ENCODE peak calls at places on chromosome 15, in six cellular contexts. B, V, X, K, S and G are unnamed samples.

GRCh38 chr15:49415638-49416037 is 7.4 kb upstream of the FGF7 start:
- DNase-seq in B (no peak), V (no peak), X (no peak), K (no peak), S (peak), G (peak)

GRCh38 chr15:71559098-71559497 is 251.3 kb upstream of the NR2E3 start:
- DNase-seq in B (no peak), V (no peak), X (no peak), K (no peak), S (peak), G (peak)

GRCh38 chr15:63626955-63627354 is 29.8 kb downstream of the FBXL22 start:
- DNase-seq in B (no peak), V (no peak), X (no peak), K (no peak), S (no peak), G (no peak)

GRCh38 chr15:100785181-100786138 is 94.2 kb upstream of the ALDH1A3 start:
- DNase-seq in B (no peak), V (no peak), X (no peak), K (no peak), S (no peak), G (no peak)

GRCh38 chr15:64387562-64388168 is at the start of gene TRIP4:
- DNase-seq in B (peak), V (peak), X (peak), K (peak), S (peak), G (peak)

GRCh38 chr15:91963051-91963450 is 109.5 kb downstream of the SLCO3A1 start:
- DNase-seq in B (no peak), V (no peak), X (peak), K (no peak), S (no peak), G (no peak)

GRCh38 chr15:31360843-31361763 is 34.5 kb downstream of the KLF13 start:
- DNase-seq in B (peak), V (peak), X (peak), K (peak), S (no peak), G (no peak)

GRCh38 chr15:97259943-97260342 is 700.6 kb upstream of the ARRDC4 start:
- DNase-seq in B (no peak), V (no peak), X (no peak), K (no peak), S (no peak), G (no peak)

GRCh38 chr15:100341662-100342560 is at the start of gene ADAMTS17:
- DNase-seq in B (peak), V (peak), X (peak), K (peak), S (peak), G (peak)

GRCh38 chr15:44034933-44035624 is 160.0 kb downstream of the FRMD5 start:
- DNase-seq in B (peak), V (no peak), X (no peak), K (no peak), S (peak), G (peak)

GRCh38 chr15:77402740-77403379 is 17.0 kb downstream of the PEAK1 start:
- DNase-seq in B (no peak), V (no peak), X (no peak), K (no peak), S (peak), G (peak)

GRCh38 chr15:69976366-69976994 is 121.2 kb downstream of the TLE3 start:
- DNase-seq in B (peak), V (peak), X (peak), K (no peak), S (peak), G (peak)

GRCh38 chr15:94053626-94054025 is 177.7 kb upstream of the MCTP2 start:
- DNase-seq in B (no peak), V (no peak), X (no peak), K (no peak), S (no peak), G (no peak)

GRCh38 chr15:58292761-58293175 is 139.0 kb upstream of the LIPC start:
- DNase-seq in B (no peak), V (no peak), X (no peak), K (no peak), S (peak), G (peak)

GRCh38 chr15:33742807-33743206 is 225.5 kb upstream of the CHRM5 start:
- DNase-seq in B (no peak), V (no peak), X (no peak), K (no peak), S (peak), G (peak)

GRCh38 chr15:58947179-58947578 is 13.7 kb upstream of the SLTM start:
- DNase-seq in B (no peak), V (no peak), X (no peak), K (no peak), S (no peak), G (no peak)

GRCh38 chr15:93523490-93523889 is 434.5 kb upstream of the RGMA start:
- DNase-seq in B (no peak), V (no peak), X (no peak), K (no peak), S (peak), G (no peak)

GRCh38 chr15:39857132-39857531 is 62.9 kb downstream of the GPR176 start:
- DNase-seq in B (no peak), V (no peak), X (no peak), K (no peak), S (no peak), G (no peak)

GRCh38 chr15:47750030-47750739 is 32.9 kb downstream of the SEMA6D start:
- DNase-seq in B (no peak), V (no peak), X (no peak), K (no peak), S (peak), G (peak)

GRCh38 chr15:87496109-87496508 is 760.4 kb downstream of the NTRK3 start:
- DNase-seq in B (no peak), V (no peak), X (no peak), K (no peak), S (no peak), G (no peak)

GRCh38 chr15:77599899-77600298 is 32.8 kb downstream of the LINGO1 start:
- DNase-seq in B (peak), V (no peak), X (peak), K (no peak), S (no peak), G (peak)

GRCh38 chr15:69576035-69576526 is 123.5 kb downstream of the RPLP1 start:
- DNase-seq in B (peak), V (peak), X (peak), K (peak), S (no peak), G (peak)

GRCh38 chr15:88089019-88089603 is 167.4 kb downstream of the NTRK3 start:
- DNase-seq in B (no peak), V (no peak), X (no peak), K (no peak), S (no peak), G (no peak)

GRCh38 chr15:68019814-68020525 is 34.1 kb upstream of the PIAS1 start:
- DNase-seq in B (no peak), V (no peak), X (no peak), K (no peak), S (no peak), G (no peak)

GRCh38 chr15:48855501-48856440 is 22.2 kb upstream of the EID1 start:
- DNase-seq in B (peak), V (peak), X (peak), K (no peak), S (peak), G (peak)

GRCh38 chr15:87752250-87752951 is 504.1 kb downstream of the NTRK3 start:
- DNase-seq in B (no peak), V (no peak), X (no peak), K (no peak), S (peak), G (peak)

GRCh38 chr15:65982941-65983340 is 113.7 kb downstream of the RAB11A start:
- DNase-seq in B (no peak), V (no peak), X (no peak), K (no peak), S (no peak), G (no peak)

GRCh38 chr15:65980824-65981456 is 111.6 kb downstream of the RAB11A start:
- DNase-seq in B (peak), V (peak), X (peak), K (no peak), S (peak), G (peak)

GRCh38 chr15:65979837-65980236 is 110.5 kb downstream of the RAB11A start:
- DNase-seq in B (no peak), V (no peak), X (no peak), K (no peak), S (no peak), G (no peak)

GRCh38 chr15:65979316-65979715 is 110.0 kb downstream of the RAB11A start:
- DNase-seq in B (peak), V (no peak), X (no peak), K (no peak), S (no peak), G (peak)

DNA sequence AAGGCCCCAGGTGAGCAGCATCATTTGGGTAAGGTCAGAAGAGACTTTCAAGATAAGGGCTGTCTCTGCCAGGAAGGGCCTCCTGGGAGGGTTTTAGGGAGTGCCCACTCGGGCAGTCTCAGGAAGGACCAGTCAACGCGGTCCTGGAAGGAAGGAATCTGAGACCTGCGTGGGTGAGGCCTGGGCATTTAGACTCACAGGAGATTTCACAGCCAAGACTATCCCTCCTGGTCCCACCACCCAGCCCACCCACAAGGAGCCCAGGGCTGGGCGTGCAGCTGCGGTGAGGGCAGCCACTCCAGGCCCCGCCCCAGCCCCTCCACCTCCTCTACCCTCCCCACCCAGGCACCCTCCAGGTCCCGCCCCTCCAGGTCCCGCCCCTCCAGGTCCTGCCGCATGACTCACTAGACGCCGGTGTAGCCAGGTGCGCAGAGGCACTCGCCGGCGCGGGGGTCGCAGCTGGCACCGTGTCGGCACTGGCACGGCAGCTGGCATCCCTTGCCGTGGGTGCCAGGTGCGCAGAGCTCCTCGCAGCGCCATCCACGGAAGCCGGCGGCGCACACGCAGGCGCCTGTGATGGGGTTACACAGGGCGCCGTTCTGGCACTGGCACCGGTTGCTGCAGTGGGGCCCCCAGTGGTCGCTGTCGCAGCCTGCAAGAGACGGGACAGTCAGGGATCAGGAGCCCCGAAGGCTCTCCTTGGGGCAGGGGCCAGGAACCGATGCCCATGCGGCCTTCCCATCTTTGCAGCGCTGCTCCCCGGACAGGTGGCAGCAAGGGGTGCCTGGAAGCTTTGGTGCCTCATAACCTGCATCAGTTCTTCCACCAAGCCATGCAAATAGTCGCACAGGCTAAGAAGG is 112.8 kb downstream of the RAB11A start:
- DNase-seq in B (no peak), V (peak), X (peak), K (peak), S (no peak), G (no peak)
- TF ChIP-seq CTCF in B (no peak), V (no peak), X (peak), K (no peak), S (no peak), G (no peak)

DNA sequence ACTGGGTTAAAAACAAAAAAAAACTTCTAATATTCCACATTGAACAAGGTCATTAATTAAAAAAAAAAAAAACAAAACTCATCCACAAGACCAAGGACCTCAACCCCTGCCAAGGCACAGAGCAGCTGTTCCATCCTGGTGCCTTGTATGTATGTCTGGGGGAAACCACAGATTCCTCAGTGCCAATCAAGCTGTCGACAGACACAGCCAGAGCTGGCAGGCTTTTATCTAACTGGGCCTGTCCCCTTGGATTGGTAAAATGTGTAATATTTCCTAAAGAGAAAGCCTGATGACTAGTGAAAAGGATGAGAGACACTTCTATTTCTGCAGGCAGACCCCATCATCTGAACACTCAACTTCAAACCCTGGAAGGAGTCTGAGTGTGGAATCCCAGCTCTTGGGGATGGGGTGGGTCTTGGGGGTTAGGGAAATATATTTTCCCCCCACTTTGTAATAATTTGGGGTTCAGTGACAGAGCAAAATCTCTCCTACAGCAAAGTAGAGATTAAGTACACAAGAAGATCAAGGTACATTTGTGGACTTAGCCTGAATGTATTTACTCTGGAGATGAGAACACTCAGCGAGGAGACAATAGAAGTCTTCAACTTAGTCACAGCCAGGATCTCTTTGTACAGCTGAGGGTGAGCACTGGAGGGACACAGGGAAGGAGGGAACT is 69.0 kb downstream of the TTC23 start:
- DNase-seq in B (no peak), V (no peak), X (no peak), K (no peak), S (no peak), G (no peak)
- TF ChIP-seq CTCF in B (no peak), V (no peak), X (no peak), K (no peak), S (no peak), G (no peak)

GRCh38 chr15:42796955-42797779 is 60.2 kb upstream of the CDAN1 start:
- DNase-seq in B (no peak), V (no peak), X (peak), K (no peak), S (peak), G (peak)
- TF ChIP-seq CTCF in B (no peak), V (no peak), X (no peak), K (no peak), S (no peak), G (no peak)

GRCh38 chr15:74135041-74135565 is 4.7 kb downstream of the ISLR2 start:
- DNase-seq in B (no peak), V (no peak), X (no peak), K (no peak), S (no peak), G (no peak)

GRCh38 chr15:74133071-74133702 is 2.8 kb downstream of the ISLR2 start:
- DNase-seq in B (no peak), V (no peak), X (peak), K (no peak), S (no peak), G (no peak)

GRCh38 chr15:74133703-74134386 is 3.5 kb downstream of the ISLR2 start:
- DNase-seq in B (no peak), V (no peak), X (peak), K (peak), S (no peak), G (no peak)

GRCh38 chr15:74132681-74133070 is 2.3 kb downstream of the ISLR2 start:
- DNase-seq in B (no peak), V (no peak), X (peak), K (no peak), S (peak), G (no peak)

DNA sequence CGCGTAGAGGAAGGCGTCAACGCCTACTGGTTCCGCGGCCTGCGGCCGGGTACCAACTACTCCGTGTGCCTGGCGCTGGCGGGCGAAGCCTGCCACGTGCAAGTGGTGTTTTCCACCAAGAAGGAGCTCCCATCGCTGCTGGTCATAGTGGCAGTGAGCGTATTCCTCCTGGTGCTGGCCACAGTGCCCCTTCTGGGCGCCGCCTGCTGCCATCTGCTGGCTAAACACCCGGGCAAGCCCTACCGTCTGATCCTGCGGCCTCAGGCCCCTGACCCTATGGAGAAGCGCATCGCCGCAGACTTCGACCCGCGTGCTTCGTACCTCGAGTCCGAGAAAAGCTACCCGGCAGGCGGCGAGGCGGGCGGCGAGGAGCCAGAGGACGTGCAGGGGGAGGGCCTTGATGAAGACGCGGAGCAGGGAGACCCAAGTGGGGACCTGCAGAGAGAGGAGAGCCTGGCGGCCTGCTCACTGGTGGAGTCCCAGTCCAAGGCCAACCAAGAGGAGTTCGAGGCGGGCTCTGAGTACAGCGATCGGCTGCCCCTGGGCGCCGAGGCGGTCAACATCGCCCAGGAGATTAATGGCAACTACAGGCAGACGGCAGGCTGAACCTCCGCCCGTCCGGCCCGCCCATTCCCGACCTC is 4.1 kb downstream of the ISLR2 start:
- DNase-seq in B (no peak), V (peak), X (peak), K (peak), S (peak), G (no peak)
- TF ChIP-seq CTCF in B (peak), V (peak), X (peak), K (peak), S (peak), G (peak)

GRCh38 chr15:80836223-80836622 is 57.1 kb downstream of the CEMIP start:
- DNase-seq in B (no peak), V (no peak), X (no peak), K (no peak), S (no peak), G (no peak)
- TF ChIP-seq CTCF in B (no peak), V (no peak), X (no peak), K (no peak), S (no peak), G (no peak)

GRCh38 chr15:29568840-29569532 is 253.3 kb downstream of the TJP1 start:
- DNase-seq in B (no peak), V (peak), X (peak), K (peak), S (no peak), G (peak)
- TF ChIP-seq CTCF in B (no peak), V (peak), X (peak), K (no peak), S (no peak), G (peak)

DNA sequence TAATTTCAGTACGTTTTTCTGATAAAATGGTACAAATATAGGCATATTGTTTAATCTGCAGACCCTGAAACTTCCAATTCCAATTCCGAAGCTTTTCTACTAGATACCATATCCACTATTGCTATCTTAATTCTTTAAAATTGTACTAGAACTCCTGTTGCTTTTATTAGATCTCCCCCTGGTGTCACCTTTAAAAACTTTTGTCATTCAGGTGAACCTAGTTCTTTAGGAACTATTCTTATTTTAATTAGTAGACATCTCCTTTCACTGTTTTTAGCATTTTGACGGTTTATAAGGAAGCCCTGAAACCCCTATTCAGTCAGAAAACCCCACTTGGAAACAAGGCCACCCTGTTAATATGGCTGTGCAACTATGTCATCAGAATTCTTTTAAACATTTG is 22.3 kb downstream of the C2CD4B start:
- DNase-seq in B (no peak), V (no peak), X (no peak), K (no peak), S (no peak), G (no peak)
- TF ChIP-seq CTCF in B (no peak), V (no peak), X (no peak), K (peak), S (peak), G (no peak)

GRCh38 chr15:78640527-78640839 is 527 bp downstream of the CHRNB4 start:
- DNase-seq in B (no peak), V (no peak), X (no peak), K (peak), S (no peak), G (no peak)

GRCh38 chr15:78642341-78642740 is 1.3 kb upstream of the CHRNB4 start:
- DNase-seq in B (peak), V (no peak), X (no peak), K (no peak), S (no peak), G (no peak)

GRCh38 chr15:78638658-78639314 is 2.2 kb downstream of the CHRNB4 start:
- DNase-seq in B (peak), V (peak), X (peak), K (no peak), S (peak), G (peak)

GRCh38 chr15:78641876-78642275 is 866 bp upstream of the CHRNB4 start:
- DNase-seq in B (no peak), V (no peak), X (no peak), K (no peak), S (no peak), G (no peak)

DNA sequence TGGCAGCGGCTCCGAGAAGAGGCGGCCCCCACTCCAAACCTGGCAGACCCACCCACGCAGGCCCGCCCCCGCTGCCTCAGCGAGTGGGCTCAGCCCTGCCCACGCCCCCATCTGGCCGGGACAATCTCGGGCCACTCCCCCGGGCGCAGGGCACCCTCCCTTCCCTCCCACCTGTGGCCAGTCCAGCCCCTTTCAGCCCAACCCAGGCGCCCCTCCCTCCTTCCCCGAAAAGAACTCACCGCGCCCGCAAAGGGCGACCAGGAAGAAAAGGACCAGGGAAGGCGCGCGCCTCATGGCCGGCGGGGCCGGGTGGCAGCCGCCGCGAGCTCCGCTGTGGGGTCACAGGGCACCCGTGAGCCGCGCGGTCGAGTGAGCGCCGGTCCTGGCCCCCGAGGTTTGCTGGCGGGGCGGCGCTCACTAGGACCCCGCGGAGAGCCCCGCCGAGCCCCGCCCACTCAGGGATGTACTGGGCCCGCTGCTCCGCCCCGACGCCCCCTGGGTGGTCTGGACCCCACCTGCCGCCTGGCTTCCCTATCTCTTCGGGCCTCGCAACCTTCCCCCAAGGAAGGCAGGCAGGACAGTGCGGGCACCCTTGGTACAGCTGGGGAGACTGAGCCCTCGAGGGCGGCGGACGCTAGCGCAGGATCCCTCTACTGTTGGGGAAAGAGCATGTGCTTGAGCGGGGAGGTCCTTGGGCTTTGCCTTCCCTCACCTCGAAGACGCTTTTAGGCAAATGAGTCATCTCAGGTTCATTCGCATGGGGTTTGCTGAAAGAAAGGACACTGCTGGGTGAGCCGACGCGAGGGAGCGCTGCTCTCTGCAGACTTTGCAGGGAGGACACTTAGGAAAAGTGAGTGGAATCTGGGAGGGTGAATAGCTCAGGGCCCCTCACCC is at the start of gene CHRNB4:
- DNase-seq in B (no peak), V (peak), X (peak), K (no peak), S (no peak), G (peak)
- TF ChIP-seq CTCF in B (no peak), V (no peak), X (peak), K (no peak), S (no peak), G (peak)